ENCODE peak calls at places on chromosomes 13 and 19, in eight cellular contexts. One of them, this sample, is unnamed.

GRCh38 chr13:109145631-109146030 is 516.2 kb downstream of the MYO16 start:
- DNase-seq in coronary artery: no peak
- DNase-seq in suprapubic skin: no peak
- DNase-seq in left ventricle myocardium inferior: no peak
- DNase-seq in CD8-positive, alpha-beta T cell: no peak
- DNase-seq in uterus: peak
- DNase-seq in CD4-positive, CD25-positive, alpha-beta regulatory T cell: peak
- DNase-seq in upper lobe of left lung: peak
- DNase-seq in this sample: peak

GRCh38 chr13:100694722-100695644 is 20.4 kb upstream of the TMTC4 start:
- DNase-seq in coronary artery: no peak
- DNase-seq in suprapubic skin: no peak
- DNase-seq in left ventricle myocardium inferior: no peak
- DNase-seq in CD8-positive, alpha-beta T cell: no peak
- DNase-seq in uterus: no peak
- DNase-seq in CD4-positive, CD25-positive, alpha-beta regulatory T cell: no peak
- DNase-seq in upper lobe of left lung: no peak
- DNase-seq in this sample: peak

GRCh38 chr13:45121421-45121820 is 1.1 kb downstream of the GTF2F2 start:
- DNase-seq in coronary artery: no peak
- DNase-seq in suprapubic skin: no peak
- DNase-seq in left ventricle myocardium inferior: no peak
- DNase-seq in CD8-positive, alpha-beta T cell: no peak
- DNase-seq in uterus: no peak
- DNase-seq in CD4-positive, CD25-positive, alpha-beta regulatory T cell: peak
- DNase-seq in upper lobe of left lung: no peak
- DNase-seq in this sample: no peak

GRCh38 chr13:59570204-59570603 is 593.5 kb downstream of the DIAPH3 start:
- DNase-seq in coronary artery: no peak
- DNase-seq in suprapubic skin: no peak
- DNase-seq in left ventricle myocardium inferior: no peak
- DNase-seq in CD8-positive, alpha-beta T cell: no peak
- DNase-seq in uterus: no peak
- DNase-seq in CD4-positive, CD25-positive, alpha-beta regulatory T cell: no peak
- DNase-seq in upper lobe of left lung: no peak
- DNase-seq in this sample: no peak

GRCh38 chr19:33071887-33072286 is 7.2 kb upstream of the RHPN2 start:
- DNase-seq in coronary artery: no peak
- DNase-seq in suprapubic skin: no peak
- DNase-seq in left ventricle myocardium inferior: no peak
- DNase-seq in CD8-positive, alpha-beta T cell: no peak
- DNase-seq in uterus: no peak
- DNase-seq in CD4-positive, CD25-positive, alpha-beta regulatory T cell: no peak
- DNase-seq in upper lobe of left lung: no peak
- DNase-seq in this sample: no peak

GRCh38 chr19:12665281-12665573 is 1.3 kb downstream of the MAN2B1 start:
- DNase-seq in coronary artery: no peak
- DNase-seq in suprapubic skin: no peak
- DNase-seq in left ventricle myocardium inferior: peak
- DNase-seq in CD8-positive, alpha-beta T cell: peak
- DNase-seq in uterus: no peak
- DNase-seq in CD4-positive, CD25-positive, alpha-beta regulatory T cell: peak
- DNase-seq in upper lobe of left lung: peak
- DNase-seq in this sample: no peak

GRCh38 chr19:6480843-6481415 is 658 bp downstream of the DENND1C start:
- DNase-seq in coronary artery: no peak
- DNase-seq in suprapubic skin: no peak
- DNase-seq in left ventricle myocardium inferior: no peak
- DNase-seq in CD8-positive, alpha-beta T cell: peak
- DNase-seq in uterus: no peak
- DNase-seq in CD4-positive, CD25-positive, alpha-beta regulatory T cell: peak
- DNase-seq in upper lobe of left lung: no peak
- DNase-seq in this sample: no peak

GRCh38 chr13:41611385-41611784 is 154.0 kb downstream of the RGCC start:
- DNase-seq in coronary artery: no peak
- DNase-seq in suprapubic skin: no peak
- DNase-seq in left ventricle myocardium inferior: no peak
- DNase-seq in CD8-positive, alpha-beta T cell: no peak
- DNase-seq in uterus: no peak
- DNase-seq in CD4-positive, CD25-positive, alpha-beta regulatory T cell: no peak
- DNase-seq in upper lobe of left lung: no peak
- DNase-seq in this sample: peak

DNA sequence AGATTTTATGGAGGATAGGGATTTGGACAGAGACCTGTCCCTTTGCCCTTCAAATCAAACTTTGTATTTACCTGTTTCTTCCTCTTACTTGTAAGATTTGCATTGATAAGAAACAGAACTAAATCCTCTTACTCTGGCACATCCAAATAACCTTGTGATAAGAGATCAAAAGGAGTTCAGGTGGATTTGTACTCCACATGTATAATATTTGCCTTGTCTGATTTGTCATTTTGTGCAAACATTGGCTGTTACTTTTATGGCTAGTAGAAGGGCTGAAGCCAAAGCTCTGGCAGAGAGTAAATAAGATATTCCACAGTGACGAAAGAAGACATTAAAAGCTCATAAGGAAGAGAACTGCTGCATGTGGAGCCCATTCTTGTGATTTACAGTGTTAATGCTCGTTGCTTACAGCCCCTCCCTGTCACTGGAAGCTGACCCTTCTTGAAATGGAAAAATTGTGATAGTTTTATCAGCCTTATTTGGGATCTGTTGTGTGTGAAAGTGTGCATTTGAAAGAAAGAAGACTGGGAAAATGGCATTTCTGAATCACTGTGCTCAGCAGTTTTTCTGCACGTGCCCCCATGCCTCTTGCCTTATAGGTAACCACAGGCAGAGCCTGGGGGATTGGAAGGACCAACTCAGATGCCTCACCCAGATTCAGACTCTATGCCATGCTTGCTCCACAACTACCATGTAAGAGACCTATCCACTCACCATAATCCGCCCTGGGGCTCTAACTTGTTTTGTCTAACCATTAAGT is 68.2 kb downstream of the OXGR1 start:
- DNase-seq in coronary artery: no peak
- DNase-seq in suprapubic skin: no peak
- DNase-seq in left ventricle myocardium inferior: no peak
- DNase-seq in CD8-positive, alpha-beta T cell: no peak
- DNase-seq in uterus: no peak
- DNase-seq in CD4-positive, CD25-positive, alpha-beta regulatory T cell: no peak
- DNase-seq in upper lobe of left lung: no peak
- DNase-seq in this sample: no peak
- H3K27ac ChIP-seq in coronary artery: no peak
- H3K27ac ChIP-seq in suprapubic skin: no peak
- H3K27ac ChIP-seq in left ventricle myocardium inferior: no peak
- H3K27ac ChIP-seq in CD8-positive, alpha-beta T cell: no peak
- H3K27ac ChIP-seq in uterus: no peak
- H3K27ac ChIP-seq in CD4-positive, CD25-positive, alpha-beta regulatory T cell: no peak
- H3K27ac ChIP-seq in upper lobe of left lung: no peak
- H3K27ac ChIP-seq in this sample: no peak

GRCh38 chr19:35940078-35940775 is 4.1 kb downstream of the LRFN3 start:
- DNase-seq in coronary artery: no peak
- DNase-seq in suprapubic skin: no peak
- DNase-seq in left ventricle myocardium inferior: no peak
- DNase-seq in CD8-positive, alpha-beta T cell: no peak
- DNase-seq in uterus: no peak
- DNase-seq in CD4-positive, CD25-positive, alpha-beta regulatory T cell: no peak
- DNase-seq in upper lobe of left lung: no peak
- DNase-seq in this sample: no peak

GRCh38 chr19:35937345-35938281 is 1.4 kb downstream of the LRFN3 start:
- DNase-seq in coronary artery: no peak
- DNase-seq in suprapubic skin: no peak
- DNase-seq in left ventricle myocardium inferior: no peak
- DNase-seq in CD8-positive, alpha-beta T cell: no peak
- DNase-seq in uterus: no peak
- DNase-seq in CD4-positive, CD25-positive, alpha-beta regulatory T cell: peak
- DNase-seq in upper lobe of left lung: no peak
- DNase-seq in this sample: no peak

GRCh38 chr19:35939307-35940077 is 3.3 kb downstream of the LRFN3 start:
- DNase-seq in coronary artery: no peak
- DNase-seq in suprapubic skin: no peak
- DNase-seq in left ventricle myocardium inferior: no peak
- DNase-seq in CD8-positive, alpha-beta T cell: no peak
- DNase-seq in uterus: no peak
- DNase-seq in CD4-positive, CD25-positive, alpha-beta regulatory T cell: no peak
- DNase-seq in upper lobe of left lung: no peak
- DNase-seq in this sample: no peak

GRCh38 chr19:35936738-35937268 is 629 bp downstream of the LRFN3 start:
- DNase-seq in coronary artery: no peak
- DNase-seq in suprapubic skin: no peak
- DNase-seq in left ventricle myocardium inferior: no peak
- DNase-seq in CD8-positive, alpha-beta T cell: no peak
- DNase-seq in uterus: no peak
- DNase-seq in CD4-positive, CD25-positive, alpha-beta regulatory T cell: no peak
- DNase-seq in upper lobe of left lung: no peak
- DNase-seq in this sample: no peak

DNA sequence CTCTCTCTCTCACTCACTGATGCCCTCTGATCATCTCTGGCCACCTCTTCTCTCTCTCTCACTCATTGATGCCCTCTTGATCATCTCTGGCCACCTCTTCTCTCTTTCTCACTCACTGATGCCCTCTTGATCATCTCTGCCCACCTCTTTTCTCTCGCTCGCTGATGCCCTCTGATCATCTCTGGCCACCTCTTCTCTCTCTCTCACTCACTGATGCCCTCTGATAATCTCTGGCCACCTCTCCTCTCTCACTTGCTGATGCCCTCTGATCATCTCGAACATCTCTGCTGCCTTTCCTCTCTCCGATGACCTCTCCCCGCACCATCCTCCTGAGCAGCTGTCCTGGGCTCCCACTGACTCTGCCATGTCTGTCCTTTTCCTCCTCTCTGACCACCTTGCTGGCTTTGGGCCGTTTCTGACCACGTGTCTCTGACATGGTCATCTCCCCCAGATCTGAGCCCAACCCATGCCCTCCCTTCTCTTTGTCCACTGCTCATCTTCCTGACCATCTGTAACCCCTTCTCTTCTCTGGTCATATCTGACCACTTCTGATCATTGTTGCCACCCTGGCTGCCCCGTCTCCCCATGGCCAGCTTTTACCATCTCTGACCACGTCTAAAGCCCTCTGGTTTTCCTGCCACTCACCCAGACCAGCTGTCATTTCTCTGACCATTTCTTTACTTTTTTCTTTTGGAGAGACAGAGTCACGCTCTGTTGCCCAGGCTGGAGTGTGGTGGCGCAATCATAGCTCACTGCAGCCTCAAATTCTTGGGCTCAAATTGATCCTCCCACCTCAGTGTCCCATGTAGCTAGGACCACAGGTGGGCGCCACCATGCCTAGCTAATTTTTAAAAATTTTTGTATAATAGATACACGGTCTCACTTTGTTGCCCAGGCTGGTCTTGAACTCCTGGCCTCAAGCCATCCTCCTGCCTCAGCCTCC is 2.4 kb downstream of the LRFN3 start:
- DNase-seq in coronary artery: no peak
- DNase-seq in suprapubic skin: no peak
- DNase-seq in left ventricle myocardium inferior: no peak
- DNase-seq in CD8-positive, alpha-beta T cell: no peak
- DNase-seq in uterus: no peak
- DNase-seq in CD4-positive, CD25-positive, alpha-beta regulatory T cell: no peak
- DNase-seq in upper lobe of left lung: no peak
- DNase-seq in this sample: no peak
- H3K27ac ChIP-seq in coronary artery: no peak
- H3K27ac ChIP-seq in suprapubic skin: no peak
- H3K27ac ChIP-seq in left ventricle myocardium inferior: no peak
- H3K27ac ChIP-seq in CD8-positive, alpha-beta T cell: no peak
- H3K27ac ChIP-seq in uterus: no peak
- H3K27ac ChIP-seq in CD4-positive, CD25-positive, alpha-beta regulatory T cell: no peak
- H3K27ac ChIP-seq in upper lobe of left lung: no peak
- H3K27ac ChIP-seq in this sample: no peak

DNA sequence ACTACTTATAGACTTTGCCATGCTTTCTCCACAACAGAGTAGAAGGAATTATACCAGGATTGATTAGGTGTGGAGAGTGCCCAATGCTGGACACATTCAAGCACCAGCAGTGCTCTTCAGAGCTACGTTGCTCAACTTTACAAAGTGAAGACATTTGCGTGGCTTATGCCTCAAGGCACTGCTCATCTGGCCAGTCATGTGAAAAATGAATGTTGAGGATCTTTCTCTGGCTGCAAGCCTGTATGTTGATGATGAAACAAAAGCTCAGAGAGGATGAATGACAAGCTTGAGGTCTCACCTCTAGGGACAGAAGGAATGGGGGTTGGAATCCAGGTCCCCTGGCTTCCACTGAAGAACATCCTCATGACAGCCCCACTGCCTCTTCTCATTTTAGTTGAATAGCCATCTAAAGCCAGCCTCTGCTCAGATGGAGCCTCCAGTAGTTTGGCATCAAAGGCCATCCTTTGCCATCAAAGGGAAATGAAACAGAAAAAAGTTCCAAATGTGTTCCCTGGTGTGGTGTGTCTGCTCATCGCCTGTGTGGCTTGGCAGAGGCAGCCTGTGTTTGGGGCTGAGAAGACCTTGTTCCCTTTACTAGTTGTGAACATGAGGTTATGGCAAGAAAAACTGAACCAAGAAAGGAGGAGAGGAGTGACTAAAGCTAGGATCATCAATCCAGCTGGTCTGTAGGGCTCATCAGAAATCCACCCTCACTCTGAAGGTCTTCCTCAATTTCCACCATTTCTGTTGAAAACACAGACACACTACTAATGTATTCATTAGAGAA is 114.0 kb upstream of the KL start:
- DNase-seq in coronary artery: no peak
- DNase-seq in suprapubic skin: no peak
- DNase-seq in left ventricle myocardium inferior: no peak
- DNase-seq in CD8-positive, alpha-beta T cell: no peak
- DNase-seq in uterus: no peak
- DNase-seq in CD4-positive, CD25-positive, alpha-beta regulatory T cell: no peak
- DNase-seq in upper lobe of left lung: no peak
- DNase-seq in this sample: no peak
- H3K27ac ChIP-seq in coronary artery: peak
- H3K27ac ChIP-seq in suprapubic skin: peak
- H3K27ac ChIP-seq in left ventricle myocardium inferior: peak
- H3K27ac ChIP-seq in CD8-positive, alpha-beta T cell: no peak
- H3K27ac ChIP-seq in uterus: peak
- H3K27ac ChIP-seq in CD4-positive, CD25-positive, alpha-beta regulatory T cell: no peak
- H3K27ac ChIP-seq in upper lobe of left lung: peak
- H3K27ac ChIP-seq in this sample: no peak

GRCh38 chr13:27979765-27980279 is 8.7 kb downstream of the URAD start:
- DNase-seq in coronary artery: no peak
- DNase-seq in suprapubic skin: no peak
- DNase-seq in left ventricle myocardium inferior: no peak
- DNase-seq in CD8-positive, alpha-beta T cell: no peak
- DNase-seq in uterus: no peak
- DNase-seq in CD4-positive, CD25-positive, alpha-beta regulatory T cell: no peak
- DNase-seq in upper lobe of left lung: no peak
- DNase-seq in this sample: no peak

GRCh38 chr13:27980280-27980998 is 8.1 kb downstream of the URAD start:
- DNase-seq in coronary artery: no peak
- DNase-seq in suprapubic skin: peak
- DNase-seq in left ventricle myocardium inferior: no peak
- DNase-seq in CD8-positive, alpha-beta T cell: no peak
- DNase-seq in uterus: no peak
- DNase-seq in CD4-positive, CD25-positive, alpha-beta regulatory T cell: no peak
- DNase-seq in upper lobe of left lung: no peak
- DNase-seq in this sample: no peak

GRCh38 chr13:27977476-27978300 is 8.6 kb upstream of the CDX2 start:
- DNase-seq in coronary artery: no peak
- DNase-seq in suprapubic skin: peak
- DNase-seq in left ventricle myocardium inferior: no peak
- DNase-seq in CD8-positive, alpha-beta T cell: no peak
- DNase-seq in uterus: no peak
- DNase-seq in CD4-positive, CD25-positive, alpha-beta regulatory T cell: no peak
- DNase-seq in upper lobe of left lung: no peak
- DNase-seq in this sample: no peak

GRCh38 chr13:27978301-27978968 is 9.3 kb upstream of the CDX2 start:
- DNase-seq in coronary artery: no peak
- DNase-seq in suprapubic skin: peak
- DNase-seq in left ventricle myocardium inferior: no peak
- DNase-seq in CD8-positive, alpha-beta T cell: no peak
- DNase-seq in uterus: no peak
- DNase-seq in CD4-positive, CD25-positive, alpha-beta regulatory T cell: no peak
- DNase-seq in upper lobe of left lung: no peak
- DNase-seq in this sample: no peak

GRCh38 chr13:27979001-27979643 is 9.4 kb downstream of the URAD start:
- DNase-seq in coronary artery: no peak
- DNase-seq in suprapubic skin: peak
- DNase-seq in left ventricle myocardium inferior: no peak
- DNase-seq in CD8-positive, alpha-beta T cell: no peak
- DNase-seq in uterus: no peak
- DNase-seq in CD4-positive, CD25-positive, alpha-beta regulatory T cell: no peak
- DNase-seq in upper lobe of left lung: no peak
- DNase-seq in this sample: no peak
- H3K27ac ChIP-seq in coronary artery: no peak
- H3K27ac ChIP-seq in suprapubic skin: no peak
- H3K27ac ChIP-seq in left ventricle myocardium inferior: no peak
- H3K27ac ChIP-seq in CD8-positive, alpha-beta T cell: no peak
- H3K27ac ChIP-seq in uterus: no peak
- H3K27ac ChIP-seq in CD4-positive, CD25-positive, alpha-beta regulatory T cell: no peak
- H3K27ac ChIP-seq in upper lobe of left lung: no peak
- H3K27ac ChIP-seq in this sample: no peak

This sample was measured in substantia nigra.